ENCODE peak calls at places on chromosomes 13 and 19, in four cellular contexts. V, P, M and G are unnamed samples.

GRCh38 chr19:39483141-39483540 is 2.5 kb downstream of the TIMM50 start:
- DNase-seq in M (no peak), P (no peak), V (no peak), G (no peak)

GRCh38 chr13:50340566-50341287 is 325.5 kb downstream of the KCNRG start:
- DNase-seq in P (peak; percentile 33), M (peak; percentile 44), V (no peak), G (no peak)

GRCh38 chr19:18297308-18297707 is 15.9 kb upstream of the JUND start:
- DNase-seq in M (no peak), P (peak; percentile 53), V (peak; percentile 33), G (no peak)

GRCh38 chr13:100625447-100625846 is 36.9 kb upstream of the GGACT start:
- DNase-seq in M (no peak), P (no peak), V (no peak), G (no peak)

GRCh38 chr19:18070181-18070580 is 16.6 kb downstream of the IL12RB1 start:
- DNase-seq in V (no peak), P (no peak), M (no peak), G (no peak)

GRCh38 chr13:113064534-113065405 is 40.8 kb upstream of the F7 start:
- DNase-seq in M (no peak), V (peak; percentile 60), P (no peak), G (no peak)

GRCh38 chr19:43643326-43643725 is 3.7 kb upstream of the CADM4 start:
- DNase-seq in M (no peak), V (no peak), P (no peak), G (no peak)

GRCh38 chr19:36417752-36418286 is 625 bp downstream of the ZFP82 start:
- DNase-seq in M (no peak), P (no peak), V (no peak), G (no peak)

GRCh38 chr19:15421726-15422260 is 3.0 kb upstream of the AKAP8L start:
- DNase-seq in P (no peak), M (no peak), V (no peak), G (no peak)

GRCh38 chr19:42313096-42313839 is at the start of gene TMEM145:
- DNase-seq in V (peak; percentile 52), P (no peak), M (no peak), G (peak; percentile 28)

GRCh38 chr19:32233091-32233490 is 112.3 kb upstream of the ZNF507 start:
- DNase-seq in M (no peak), V (no peak), P (no peak), G (no peak)

GRCh38 chr13:26051231-26052135 is at the start of gene SHISA2:
- DNase-seq in V (peak; percentile 31), P (no peak), M (no peak), G (no peak)

GRCh38 chr19:30236006-30236405 is 136.2 kb upstream of the ZNF536 start:
- DNase-seq in V (no peak), P (no peak), M (no peak), G (no peak)

GRCh38 chr13:27972619-27972877 is 3.4 kb upstream of the CDX2 start:
- DNase-seq in P (no peak), V (no peak), M (no peak), G (no peak)
- H3K27ac ChIP-seq in P (no peak overlapping the region), V (no peak overlapping the region), M (no peak overlapping the region), G (no peak overlapping the region)

GRCh38 chr19:52585604-52586003 is 15.5 kb downstream of the ZNF701 start:
- DNase-seq in M (no peak), V (no peak), P (no peak), G (no peak)
- H3K9me3 ChIP-seq in M (no peaks in the 10 kb centered on the region), V (peaks cover 19% of the 10 kb centered on the region), P (no peaks in the 10 kb centered on the region), G (peaks cover 45% of the 10 kb centered on the region)

DNA sequence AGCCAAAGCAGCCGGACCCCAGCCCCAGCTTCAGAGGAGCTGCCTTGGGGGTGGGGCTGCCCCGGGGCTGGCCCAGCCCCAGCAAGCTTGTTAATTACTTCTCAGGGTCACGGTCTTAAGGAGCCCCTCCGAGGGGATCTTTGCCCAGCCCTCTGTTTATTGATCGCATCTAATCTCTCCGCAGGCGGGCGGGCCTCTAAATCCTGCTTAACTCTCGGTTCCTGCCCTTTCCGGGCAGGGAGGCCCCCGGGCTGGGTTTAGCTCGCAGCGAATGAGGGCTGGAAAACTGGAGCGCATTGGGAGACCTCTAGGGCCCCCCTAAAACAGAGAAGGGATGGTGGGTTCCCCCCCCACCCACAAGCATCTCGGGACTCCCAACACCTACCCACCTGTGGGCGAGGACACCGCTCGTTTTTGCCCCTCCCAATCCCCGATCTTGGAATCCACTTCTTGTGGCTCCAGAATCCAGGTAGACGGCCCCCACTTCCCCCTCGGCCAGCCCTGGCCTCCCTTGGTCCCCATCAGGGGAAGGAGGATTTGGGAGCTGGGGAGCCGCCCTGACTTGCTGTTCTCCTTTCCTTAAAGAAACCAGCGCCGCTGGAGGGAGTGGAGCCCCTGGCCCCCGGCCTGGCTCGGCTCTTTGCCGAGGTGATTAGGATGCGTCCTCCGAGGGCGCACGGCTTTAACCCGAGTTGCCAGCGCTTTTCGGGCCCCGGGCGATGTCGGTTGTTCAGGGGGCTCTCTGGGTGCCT is 59.5 kb upstream of the ADGRL1 start:
- DNase-seq in P (peak; percentile 21), M (no peak), V (no peak), G (no peak)
- H3K27ac ChIP-seq in P (peak overlapping the region; percentile 8), M (no peak overlapping the region), V (no peak overlapping the region), G (no peak overlapping the region)

DNA sequence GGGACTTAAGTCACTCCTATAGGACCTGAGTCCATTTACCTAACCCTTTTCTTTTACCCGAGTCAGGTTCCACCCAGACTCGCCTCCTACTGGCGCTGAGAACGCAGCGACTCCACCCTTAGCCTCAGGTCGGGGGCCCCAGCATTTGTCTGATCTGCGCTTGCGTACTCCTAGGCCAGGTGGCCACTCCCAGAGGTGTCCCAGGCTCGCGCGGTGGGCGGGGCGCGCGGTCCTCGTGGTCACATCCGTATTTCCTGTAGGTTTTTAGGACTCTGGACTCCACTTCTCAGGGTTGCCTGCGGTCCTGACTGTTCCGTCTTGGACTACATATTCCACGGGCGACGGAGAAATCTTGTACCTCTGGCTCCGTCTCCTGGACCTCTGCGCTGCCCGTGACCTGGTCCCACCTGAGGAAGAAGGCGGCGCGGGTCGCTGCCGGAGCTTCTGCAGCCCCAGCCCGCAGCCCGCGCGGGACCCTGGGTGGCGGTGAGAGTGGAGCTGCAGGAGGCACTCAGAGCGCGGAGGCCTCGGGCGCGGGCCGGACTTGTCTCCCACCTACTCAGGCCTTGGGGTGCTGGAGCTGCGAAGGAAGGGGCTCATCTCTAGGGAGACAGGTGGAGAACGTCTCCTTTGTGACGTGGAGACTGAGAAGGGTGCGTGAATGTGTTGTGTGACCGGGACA is 11.0 kb upstream of the ZNF573 start:
- DNase-seq in M (no peak), V (no peak), P (no peak), G (no peak)
- H3K9me3 ChIP-seq in M (no peaks in the 10 kb centered on the region), V (peaks cover 25% of the 10 kb centered on the region), P (peaks cover 5% of the 10 kb centered on the region), G (peaks cover 16% of the 10 kb centered on the region)

GRCh38 chr13:30396434-30397075 is 25.7 kb upstream of the UBE2L5 start:
- DNase-seq in M (no peak), V (peak; percentile 19), P (no peak), G (no peak)
- H3K27ac ChIP-seq in M (peak overlapping the region; percentile 90), V (no peak overlapping the region), P (peak overlapping the region; percentile 93), G (no peak overlapping the region)

GRCh38 chr19:9668544-9668943 is 6.4 kb downstream of the ZNF562 start:
- DNase-seq in V (no peak), M (no peak), P (no peak), G (no peak)
- H3K9me3 ChIP-seq in V (peaks cover 22% of the 10 kb centered on the region), M (peaks cover 2% of the 10 kb centered on the region), P (no peaks in the 10 kb centered on the region), G (peaks cover 43% of the 10 kb centered on the region)

GRCh38 chr13:51425410-51426042 is 27.3 kb downstream of the INTS6 start:
- DNase-seq in M (no peak), V (peak; percentile 60), P (no peak), G (no peak)
- H3K27ac ChIP-seq in M (no peak overlapping the region), V (no peak overlapping the region), P (no peak overlapping the region), G (no peak overlapping the region)